ENCODE peak calls at places on chromosomes 7 and 10, in nine cellular contexts. R is IMR-90, X is NCI-H748 treated with DMSO at 0.1 percent for 48 hours, N is GM10248, P is non-pigmented ciliary epithelial cell, V is H7, Y is left colon, K is breast epithelium, C is activated T-cell treated with anti-CD3 and anti-CD28 coated beads for 48 hours. O is an unnamed sample.

GRCh38 chr10:27285093-27285492 is 44.5 kb upstream of the ACBD5 start:
- DNase-seq in N (no peak), R (peak; percentile 2), K (no peak), C (peak; percentile 31), X (no peak), P (no peak), V (peak; percentile 4), Y (no peak), O (peak; percentile 12)

GRCh38 chr10:105352281-105352680 is 711.2 kb downstream of the SORCS3 start:
- DNase-seq in C (no peak), R (no peak), X (no peak), N (no peak), V (no peak), P (no peak), Y (no peak), K (no peak), O (no peak)

GRCh38 chr10:72273410-72274212 is at the start of gene DDIT4:
- DNase-seq in R (peak; percentile 99), X (peak; percentile 73), C (peak; percentile 99), Y (peak; percentile 100), P (peak; percentile 94), N (peak; percentile 100), V (peak; percentile 100), K (peak; percentile 99), O (peak; percentile 100)

GRCh38 chr7:128889121-128889520 is 21.4 kb downstream of the KCP start:
- DNase-seq in K (no peak), P (no peak), V (peak; percentile 69), C (no peak), X (no peak), N (no peak), Y (peak; percentile 15), R (no peak), O (no peak)

GRCh38 chr7:41207141-41207540 is 495.7 kb downstream of the INHBA start:
- DNase-seq in R (no peak), V (peak; percentile 33), N (no peak), K (no peak), C (no peak), X (no peak), Y (no peak), P (no peak), O (no peak)

GRCh38 chr10:22690614-22691431 is 23.6 kb downstream of the PIP4K2A start:
- DNase-seq in Y (no peak), V (no peak), K (no peak), P (no peak), R (peak; percentile 28), X (peak; percentile 33), N (no peak), C (no peak), O (no peak)

GRCh38 chr7:15288746-15289145 is 273.1 kb downstream of the AGMO start:
- DNase-seq in P (no peak), K (no peak), R (no peak), X (no peak), V (no peak), Y (no peak), C (no peak), N (no peak), O (no peak)

GRCh38 chr10:44173558-44173894 is 211.4 kb downstream of the CXCL12 start:
- DNase-seq in X (no peak), Y (no peak), K (no peak), P (no peak), N (no peak), R (peak; percentile 52), C (no peak), V (no peak), O (no peak)

GRCh38 chr7:149799397-149800168 is 26.2 kb upstream of the ZNF467 start:
- DNase-seq in C (peak; percentile 36), N (peak; percentile 74), K (no peak), V (peak; percentile 97), R (no peak), Y (no peak), P (no peak), X (no peak), O (peak; percentile 27)

GRCh38 chr7:645606-646005 is 80.9 kb upstream of the DNAAF5 start:
- DNase-seq in R (no peak), P (no peak), C (no peak), K (no peak), V (peak; percentile 43), X (no peak), N (no peak), Y (no peak), O (no peak)

GRCh38 chr10:44980309-44981171 is 1.9 kb upstream of the DEPP1 start:
- DNase-seq in C (no peak), R (no peak), P (no peak), X (no peak), Y (peak; percentile 27), K (no peak), N (no peak), V (peak; percentile 65), O (no peak)

GRCh38 chr10:11434323-11434722 is 177.1 kb downstream of the USP6NL start:
- DNase-seq in R (no peak), K (no peak), P (no peak), V (peak; percentile 84), N (peak; percentile 66), X (no peak), Y (no peak), C (no peak), O (no peak)

GRCh38 chr10:80382989-80383388 is 25.4 kb upstream of the PRXL2A start:
- DNase-seq in C (no peak), N (peak; percentile 58), R (peak; percentile 11), Y (no peak), K (no peak), X (no peak), P (no peak), V (peak; percentile 65), O (peak; percentile 41)

GRCh38 chr7:25759281-25759680 is 392.7 kb upstream of the NFE2L3 start:
- DNase-seq in R (no peak), Y (no peak), N (no peak), C (no peak), K (no peak), V (no peak), X (no peak), P (no peak), O (no peak)

GRCh38 chr10:103021150-103021896 is 103.2 kb downstream of the CNNM2 start:
- DNase-seq in K (no peak), C (no peak), N (no peak), Y (no peak), P (no peak), R (no peak), V (peak; percentile 20), X (no peak), O (no peak)

GRCh38 chr7:30422922-30423321 is 55.7 kb downstream of the NOD1 start:
- DNase-seq in V (peak; percentile 6), P (no peak), Y (no peak), R (peak; percentile 23), N (peak; percentile 2), K (no peak), X (no peak), C (no peak), O (no peak)

GRCh38 chr7:151309306-151309705 is 32.3 kb upstream of the NUB1 start:
- DNase-seq in R (peak; percentile 80), K (no peak), N (no peak), V (no peak), Y (no peak), P (peak; percentile 3), C (no peak), X (no peak), O (no peak)

GRCh38 chr7:32051128-32051527 is 19.1 kb downstream of the PDE1C start:
- DNase-seq in Y (no peak), N (no peak), R (no peak), X (no peak), P (no peak), K (no peak), V (no peak), C (no peak), O (no peak)

GRCh38 chr7:73577627-73578341 is 595 bp downstream of the TBL2 start:
- DNase-seq in X (no peak), P (no peak), K (no peak), Y (no peak), V (no peak), N (no peak), R (no peak), C (no peak), O (no peak)

GRCh38 chr10:99993994-99994689 is 15.6 kb downstream of the DNMBP start:
- DNase-seq in R (peak; percentile 95), P (peak; percentile 77), V (peak; percentile 35), X (no peak), N (peak; percentile 76), Y (peak; percentile 55), K (no peak), C (peak; percentile 41), O (peak; percentile 61)

GRCh38 chr10:131921191-131921590 is 20.4 kb downstream of the PPP2R2D start:
- DNase-seq in V (peak; percentile 55), Y (no peak), P (no peak), C (no peak), K (no peak), X (no peak), N (peak; percentile 55), R (no peak), O (no peak)

GRCh38 chr7:140485463-140486265 is 6.4 kb upstream of the MKRN1 start:
- DNase-seq in X (no peak), K (no peak), C (no peak), R (no peak), Y (peak; percentile 71), N (no peak), V (no peak), P (no peak), O (no peak)

GRCh38 chr7:5690931-5691461 is 90.5 kb downstream of the RNF216 start:
- DNase-seq in C (no peak), X (no peak), V (no peak), N (no peak), Y (no peak), P (no peak), R (no peak), K (no peak), O (no peak)

GRCh38 chr10:132258423-132258822 is 49.3 kb downstream of the STK32C start:
- DNase-seq in K (no peak), R (no peak), N (no peak), C (no peak), X (no peak), P (no peak), Y (no peak), V (peak; percentile 70), O (no peak)

GRCh38 chr10:105063796-105064195 is 422.7 kb downstream of the SORCS3 start:
- DNase-seq in P (no peak), Y (no peak), K (no peak), V (peak; percentile 27), C (peak; percentile 4), N (peak; percentile 20), X (peak; percentile 21), R (no peak), O (peak; percentile 47)

GRCh38 chr10:49512121-49512809 is 26.7 kb downstream of the ERCC6 start:
- DNase-seq in X (peak; percentile 24), Y (no peak), P (no peak), C (no peak), V (no peak), K (no peak), R (peak; percentile 43), N (no peak), O (no peak)

GRCh38 chr7:155710530-155710929 is 66.1 kb downstream of the RBM33 start:
- DNase-seq in R (no peak), N (no peak), V (no peak), K (no peak), X (no peak), C (no peak), P (no peak), Y (no peak), O (no peak)

O was measured in mucosa of gallbladder.